ENCODE peak calls at places on chromosome 6, in six cellular contexts. T is A549, X is upper lobe of left lung, M is HepG2, B is GM12878, V is K562. Z is an unnamed sample.
A peak's percentile ranks its signal among the peaks of the same experiment; 100 is the strongest.

GRCh38 chr6:135117413-135117968 is 62.9 kb upstream of the HBS1L start:
- ATAC-seq in M (no peak), T (no peak), V (no peak), B (peak; percentile 22), X (no peak), Z (no peak)

GRCh38 chr6:78322068-78322845 is 545.1 kb upstream of the IRAK1BP1 start:
- ATAC-seq in V (no peak), T (no peak), X (no peak), B (no peak), M (no peak), Z (no peak)

GRCh38 chr6:90375681-90376439 is 79.2 kb upstream of the BACH2 start:
- ATAC-seq in T (no peak), V (no peak), X (peak; percentile 82), B (no peak), M (no peak), Z (peak; percentile 58)

GRCh38 chr6:147135211-147135672 is 69.0 kb upstream of the STXBP5 start:
- ATAC-seq in M (no peak), B (no peak), T (peak; percentile 80), V (peak; percentile 43), X (peak; percentile 54), Z (no peak)

GRCh38 chr6:15366879-15367278 is 121.0 kb downstream of the JARID2 start:
- ATAC-seq in M (no peak), T (no peak), X (no peak), B (no peak), V (no peak), Z (no peak)

GRCh38 chr6:29201966-29202365 is 31.3 kb downstream of the OR2J2 start:
- ATAC-seq in V (no peak), M (no peak), T (no peak), B (no peak), X (peak; percentile 8), Z (no peak)

GRCh38 chr6:137921823-137922222 is 54.8 kb downstream of the TNFAIP3 start:
- ATAC-seq in V (peak; percentile 65), T (no peak), X (no peak), M (peak; percentile 76), B (peak; percentile 61), Z (no peak)

GRCh38 chr6:85867595-85867994 is 224.9 kb upstream of the SYNCRIP start:
- ATAC-seq in X (no peak), V (no peak), M (no peak), B (no peak), T (no peak), Z (no peak)

GRCh38 chr6:18990313-18990978 is 603.3 kb downstream of the RNF144B start:
- ATAC-seq in X (peak; percentile 56), V (peak; percentile 80), B (peak; percentile 87), T (peak; percentile 86), M (peak; percentile 99), Z (peak; percentile 28)

GRCh38 chr6:137967689-137968467 is 100.8 kb downstream of the TNFAIP3 start:
- ATAC-seq in X (peak; percentile 53), T (no peak), M (no peak), V (peak; percentile 12), B (no peak), Z (no peak)

GRCh38 chr6:108801331-108801730 is 46.9 kb upstream of the ARMC2 start:
- ATAC-seq in V (no peak), X (peak; percentile 62), T (no peak), B (no peak), M (no peak), Z (no peak)

GRCh38 chr6:116764557-116764960 is 960 bp downstream of the FAM162B start:
- ATAC-seq in B (no peak), T (no peak), X (peak; percentile 20), M (peak; percentile 43), V (no peak), Z (peak; percentile 12)

GRCh38 chr6:81241717-81242116 is 510.8 kb downstream of the TENT5A start:
- ATAC-seq in V (no peak), X (no peak), M (peak; percentile 55), B (no peak), T (no peak), Z (no peak)

GRCh38 chr6:108321253-108321740 is 26.4 kb downstream of the AFG1L start:
- ATAC-seq in V (no peak), B (no peak), T (no peak), X (no peak), M (no peak), Z (no peak)

GRCh38 chr6:149248688-149249369 is 68.7 kb upstream of the TAB2 start:
- ATAC-seq in T (peak; percentile 40), X (peak; percentile 37), V (peak; percentile 69), M (peak; percentile 39), B (peak; percentile 37), Z (no peak)

GRCh38 chr6:157761331-157761921 is 61.6 kb upstream of the SNX9 start:
- ATAC-seq in V (no peak), M (no peak), B (peak; percentile 69), X (peak; percentile 10), T (no peak), Z (no peak)

GRCh38 chr6:87212596-87212995 is 57.2 kb downstream of the ZNF292 start:
- ATAC-seq in V (no peak), M (no peak), T (no peak), X (no peak), B (no peak), Z (no peak)

GRCh38 chr6:98871821-98872220 is 37.4 kb downstream of the POU3F2 start:
- ATAC-seq in X (no peak), B (no peak), T (no peak), M (no peak), V (no peak), Z (no peak)

GRCh38 chr6:149746147-149746946 is at the start of gene NUP43:
- ATAC-seq in M (peak; percentile 73), T (peak; percentile 79), X (peak; percentile 87), B (peak; percentile 74), V (peak; percentile 69), Z (peak; percentile 76)

GRCh38 chr6:161651949-161652348 is 378.1 kb upstream of the AGPAT4 start:
- ATAC-seq in X (no peak), V (no peak), M (no peak), T (no peak), B (no peak), Z (no peak)

GRCh38 chr6:149458196-149458595 is 26.6 kb downstream of the ZC3H12D start:
- ATAC-seq in X (no peak), T (no peak), B (no peak), V (no peak), M (no peak), Z (no peak)

GRCh38 chr6:11164717-11165646 is 53.5 kb upstream of the ERVFRD-1 start:
- ATAC-seq in M (peak; percentile 82), V (no peak), T (no peak), B (no peak), X (no peak), Z (no peak)

GRCh38 chr6:110826236-110827129 is 11.2 kb upstream of the CDK19 start:
- ATAC-seq in X (peak; percentile 81), T (no peak), V (peak; percentile 56), B (no peak), M (peak; percentile 76), Z (peak; percentile 56)

GRCh38 chr6:127566119-127566518 is 10.9 kb upstream of the C6orf58 start:
- ATAC-seq in B (no peak), T (no peak), V (no peak), M (no peak), X (no peak), Z (no peak)

GRCh38 chr6:30793521-30794194 is 49.3 kb upstream of the IER3 start:
- ATAC-seq in V (peak; percentile 44), T (peak; percentile 23), M (peak; percentile 19), X (peak; percentile 81), B (peak; percentile 97), Z (no peak)

GRCh38 chr6:113512581-113512980 is 344.6 kb upstream of the MARCKS start:
- ATAC-seq in B (no peak), M (no peak), V (no peak), X (no peak), T (no peak), Z (no peak)

GRCh38 chr6:30781362-30781696 is 37.0 kb upstream of the IER3 start:
- ATAC-seq in V (no peak), B (no peak), T (peak; percentile 49), X (no peak), M (peak; percentile 34), Z (peak; percentile 74)

GRCh38 chr6:156169361-156169760 is 607.8 kb upstream of the ARID1B start:
- ATAC-seq in X (no peak), T (no peak), B (no peak), V (no peak), M (no peak), Z (no peak)

GRCh38 chr6:105369145-105369544 is 33.7 kb downstream of the PREP start:
- ATAC-seq in B (no peak), X (no peak), V (no peak), T (no peak), M (no peak), Z (no peak)

GRCh38 chr6:164276211-164276610 is 861.7 kb downstream of the QKI start:
- ATAC-seq in V (no peak), T (no peak), X (no peak), B (no peak), M (no peak), Z (no peak)

GRCh38 chr6:70298070-70298469 is 4.8 kb downstream of the COL9A1 start:
- ATAC-seq in B (no peak), V (no peak), T (no peak), X (peak; percentile 28), M (no peak), Z (no peak)

GRCh38 chr6:13681305-13682061 is 30.2 kb downstream of the RANBP9 start:
- ATAC-seq in X (no peak), V (peak; percentile 13), B (peak; percentile 83), M (no peak), T (no peak), Z (no peak)

GRCh38 chr6:111551521-111552231 is 54.0 kb downstream of the TRAF3IP2 start:
- ATAC-seq in T (no peak), V (peak; percentile 48), B (no peak), X (peak; percentile 38), M (peak; percentile 59), Z (no peak)

GRCh38 chr6:101386982-101387381 is 6.5 kb upstream of the GRIK2 start:
- ATAC-seq in T (peak; percentile 65), M (peak; percentile 88), X (no peak), V (no peak), B (no peak), Z (no peak)
- H3K27ac ChIP-seq in T (no peak overlapping the region), M (no peak overlapping the region), X (no peak overlapping the region), V (no peak overlapping the region), B (no peak overlapping the region), Z (no peak overlapping the region)

GRCh38 chr6:25263602-25264001 is 15.6 kb upstream of the CARMIL1 start:
- ATAC-seq in B (no peak), M (no peak), T (peak; percentile 51), X (no peak), V (no peak), Z (no peak)
- TF ChIP-seq EP300 in B (no peak), M (no peak), T (no peak), X (no peak), V (no peak), Z (no peak)

GRCh38 chr6:35309611-35310264 is 12.1 kb downstream of the DEF6 start:
- ATAC-seq in B (no peak), X (no peak), V (no peak), M (no peak), T (no peak), Z (no peak)
- H3K27ac ChIP-seq in B (peak overlapping the region; percentile 23), X (no peak overlapping the region), V (no peak overlapping the region), M (no peak overlapping the region), T (no peak overlapping the region), Z (no peak overlapping the region)

GRCh38 chr6:5567352-5567751 is 306.0 kb downstream of the FARS2 start:
- ATAC-seq in X (no peak), V (no peak), M (no peak), B (peak; percentile 93), T (no peak), Z (no peak)
- TF ChIP-seq EP300 in X (no peak), V (no peak), M (no peak), B (peak; percentile 42), T (no peak), Z (no peak)